ENCODE peak calls at places on chromosome 6, in seven cellular contexts. One of them, this sample, is unnamed.

GRCh38 chr6:134063966-134064445 is 11.6 kb upstream of the SLC2A12 start:
- DNase-seq in ascending aorta: peak; percentile 84
- DNase-seq in fibroblast of lung: peak; percentile 86
- DNase-seq in Caco-2: peak; percentile 70
- DNase-seq in keratinocyte: no peak
- DNase-seq in adrenal gland: peak; percentile 67
- DNase-seq in neural progenitor cell: peak; percentile 77
- DNase-seq in this sample: peak; percentile 66

GRCh38 chr6:106883808-106884262 is 90.7 kb downstream of the CD24 start:
- DNase-seq in neural progenitor cell: peak; percentile 26
- DNase-seq in fibroblast of lung: no peak
- DNase-seq in adrenal gland: no peak
- DNase-seq in keratinocyte: no peak
- DNase-seq in Caco-2: no peak
- DNase-seq in ascending aorta: no peak
- DNase-seq in this sample: no peak

GRCh38 chr6:72559067-72559466 is 62.8 kb upstream of the KCNQ5 start:
- DNase-seq in neural progenitor cell: no peak
- DNase-seq in adrenal gland: no peak
- DNase-seq in Caco-2: no peak
- DNase-seq in keratinocyte: no peak
- DNase-seq in fibroblast of lung: no peak
- DNase-seq in ascending aorta: no peak
- DNase-seq in this sample: no peak

GRCh38 chr6:168007592-168008338 is 10.3 kb downstream of the KIF25 start:
- DNase-seq in Caco-2: no peak
- DNase-seq in neural progenitor cell: no peak
- DNase-seq in adrenal gland: no peak
- DNase-seq in keratinocyte: peak; percentile 89
- DNase-seq in ascending aorta: no peak
- DNase-seq in fibroblast of lung: peak; percentile 99
- DNase-seq in this sample: no peak

GRCh38 chr6:54286141-54286540 is 22.1 kb upstream of the TINAG start:
- DNase-seq in Caco-2: no peak
- DNase-seq in ascending aorta: no peak
- DNase-seq in neural progenitor cell: no peak
- DNase-seq in fibroblast of lung: peak; percentile 13
- DNase-seq in adrenal gland: no peak
- DNase-seq in keratinocyte: no peak
- DNase-seq in this sample: no peak

GRCh38 chr6:10303806-10304520 is 110.9 kb downstream of the TFAP2A start:
- DNase-seq in neural progenitor cell: no peak
- DNase-seq in fibroblast of lung: no peak
- DNase-seq in keratinocyte: no peak
- DNase-seq in ascending aorta: no peak
- DNase-seq in Caco-2: no peak
- DNase-seq in adrenal gland: no peak
- DNase-seq in this sample: no peak

GRCh38 chr6:153790881-153791473 is 248.1 kb upstream of the OPRM1 start:
- DNase-seq in adrenal gland: no peak
- DNase-seq in ascending aorta: no peak
- DNase-seq in fibroblast of lung: peak; percentile 71
- DNase-seq in neural progenitor cell: peak; percentile 38
- DNase-seq in keratinocyte: no peak
- DNase-seq in Caco-2: no peak
- DNase-seq in this sample: peak; percentile 10

GRCh38 chr6:121651420-121651819 is 216.0 kb downstream of the GJA1 start:
- DNase-seq in adrenal gland: no peak
- DNase-seq in Caco-2: no peak
- DNase-seq in ascending aorta: no peak
- DNase-seq in keratinocyte: no peak
- DNase-seq in fibroblast of lung: no peak
- DNase-seq in neural progenitor cell: no peak
- DNase-seq in this sample: no peak

DNA sequence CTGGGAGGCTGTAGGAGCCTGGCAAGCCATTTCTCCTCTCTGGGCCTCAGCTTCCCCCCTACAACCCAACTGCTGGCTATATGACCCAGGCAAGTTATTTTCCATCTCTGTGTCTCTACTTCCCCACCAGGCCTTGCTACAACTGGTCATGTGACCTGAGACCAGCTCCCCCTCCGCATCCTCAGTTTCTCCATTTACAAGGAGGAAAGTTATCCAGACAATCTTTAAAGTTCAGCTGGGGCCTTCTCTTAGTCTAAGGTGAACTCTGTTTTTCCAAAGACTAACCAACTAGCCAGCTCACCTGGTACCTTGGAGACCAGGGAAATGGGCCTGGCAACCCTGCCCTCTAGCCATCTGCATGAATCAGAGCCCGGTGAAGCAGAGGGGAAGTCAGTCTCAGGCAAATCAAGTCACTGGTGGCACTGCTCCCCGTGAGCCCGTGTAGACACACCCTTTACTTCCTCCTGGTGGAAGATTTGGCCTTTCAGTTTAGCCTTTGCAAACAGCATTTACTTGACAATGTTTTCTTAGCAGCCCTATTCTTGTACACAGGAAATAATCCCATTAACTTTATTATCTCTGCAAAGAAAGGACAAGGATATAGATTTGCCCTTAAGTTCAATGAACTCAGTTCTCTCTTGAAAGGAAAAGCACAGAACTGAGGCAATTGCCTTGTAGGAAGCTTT is 157.7 kb downstream of the VEGFA start:
- DNase-seq in fibroblast of lung: no peak
- DNase-seq in adrenal gland: no peak
- DNase-seq in Caco-2: no peak
- DNase-seq in ascending aorta: no peak
- DNase-seq in neural progenitor cell: no peak
- DNase-seq in keratinocyte: no peak
- DNase-seq in this sample: peak; percentile 33
- H3K4me3 ChIP-seq in fibroblast of lung: no peak overlapping the region
- H3K4me3 ChIP-seq in adrenal gland: no peak overlapping the region
- H3K4me3 ChIP-seq in Caco-2: no peak overlapping the region
- H3K4me3 ChIP-seq in ascending aorta: no peak overlapping the region
- H3K4me3 ChIP-seq in neural progenitor cell: no peak overlapping the region
- H3K4me3 ChIP-seq in keratinocyte: no peak overlapping the region
- H3K4me3 ChIP-seq in this sample: no peak overlapping the region

GRCh38 chr6:132063204-132063603 is 112.0 kb upstream of the CCN2 start:
- DNase-seq in adrenal gland: no peak
- DNase-seq in fibroblast of lung: peak; percentile 51
- DNase-seq in keratinocyte: no peak
- DNase-seq in ascending aorta: no peak
- DNase-seq in neural progenitor cell: no peak
- DNase-seq in Caco-2: no peak
- DNase-seq in this sample: no peak
- H3K27me3 ChIP-seq in adrenal gland: no peaks in the 10 kb centered on the region
- H3K27me3 ChIP-seq in fibroblast of lung: no peaks in the 10 kb centered on the region
- H3K27me3 ChIP-seq in keratinocyte: no peaks in the 10 kb centered on the region
- H3K27me3 ChIP-seq in ascending aorta: no peaks in the 10 kb centered on the region
- H3K27me3 ChIP-seq in neural progenitor cell: no peaks in the 10 kb centered on the region
- H3K27me3 ChIP-seq in Caco-2: no peaks in the 10 kb centered on the region
- H3K27me3 ChIP-seq in this sample: no peaks in the 10 kb centered on the region

GRCh38 chr6:33078919-33079521 is 3.2 kb downstream of the HLA-DPB1 start:
- DNase-seq in neural progenitor cell: no peak
- DNase-seq in keratinocyte: no peak
- DNase-seq in Caco-2: no peak
- DNase-seq in adrenal gland: no peak
- DNase-seq in ascending aorta: no peak
- DNase-seq in fibroblast of lung: no peak
- DNase-seq in this sample: no peak
- H3K4me3 ChIP-seq in neural progenitor cell: no peak overlapping the region
- H3K4me3 ChIP-seq in keratinocyte: no peak overlapping the region
- H3K4me3 ChIP-seq in Caco-2: no peak overlapping the region
- H3K4me3 ChIP-seq in adrenal gland: no peak overlapping the region
- H3K4me3 ChIP-seq in ascending aorta: no peak overlapping the region
- H3K4me3 ChIP-seq in fibroblast of lung: no peak overlapping the region
- H3K4me3 ChIP-seq in this sample: no peak overlapping the region

DNA sequence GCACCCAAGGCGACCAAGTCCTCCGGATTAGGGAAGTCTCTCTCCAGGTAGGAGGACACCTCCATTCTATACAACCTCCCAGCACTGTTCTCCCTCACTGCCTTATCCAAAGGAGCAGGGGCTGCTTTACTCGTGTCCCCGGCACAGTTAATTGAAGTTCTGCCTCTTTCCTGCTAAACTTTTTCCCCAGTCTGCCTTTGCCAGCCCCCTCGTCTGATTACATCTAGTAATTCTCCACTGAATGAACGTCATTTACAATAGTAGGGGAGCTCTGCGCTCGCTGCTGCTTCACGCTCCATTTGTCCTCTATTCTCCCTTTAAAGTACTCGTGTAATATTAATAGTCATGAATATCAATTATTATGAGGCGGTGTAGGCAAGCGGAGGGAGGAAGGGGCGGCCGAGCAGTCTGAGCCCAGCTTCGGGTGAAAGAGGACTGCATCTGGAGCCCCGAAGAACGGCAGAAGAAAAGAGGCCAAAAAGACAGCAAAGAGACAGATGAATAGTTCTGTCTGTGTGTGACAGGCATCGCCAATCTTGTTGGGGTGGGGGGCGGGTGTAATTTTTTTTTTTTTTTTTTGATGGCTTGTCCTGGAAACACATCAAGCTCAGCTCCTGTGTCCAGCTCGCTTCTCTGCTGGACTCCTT is 2.9 kb downstream of the TFAP2B start:
- DNase-seq in keratinocyte: no peak
- DNase-seq in ascending aorta: no peak
- DNase-seq in Caco-2: no peak
- DNase-seq in neural progenitor cell: peak; percentile 50
- DNase-seq in adrenal gland: no peak
- DNase-seq in fibroblast of lung: no peak
- DNase-seq in this sample: no peak
- H3K27me3 ChIP-seq in keratinocyte: peaks cover 41% of the 10 kb centered on the region
- H3K27me3 ChIP-seq in ascending aorta: peaks cover 13% of the 10 kb centered on the region
- H3K27me3 ChIP-seq in Caco-2: no peaks in the 10 kb centered on the region
- H3K27me3 ChIP-seq in neural progenitor cell: peaks cover 100% of the 10 kb centered on the region
- H3K27me3 ChIP-seq in adrenal gland: peaks cover 94% of the 10 kb centered on the region
- H3K27me3 ChIP-seq in fibroblast of lung: peaks cover 35% of the 10 kb centered on the region
- H3K27me3 ChIP-seq in this sample: peaks cover 98% of the 10 kb centered on the region

GRCh38 chr6:137906020-137906472 is 39.0 kb downstream of the TNFAIP3 start:
- DNase-seq in neural progenitor cell: no peak
- DNase-seq in adrenal gland: no peak
- DNase-seq in Caco-2: no peak
- DNase-seq in ascending aorta: no peak
- DNase-seq in fibroblast of lung: no peak
- DNase-seq in keratinocyte: no peak
- DNase-seq in this sample: no peak

GRCh38 chr6:137904822-137905617 is 38.0 kb downstream of the TNFAIP3 start:
- DNase-seq in ascending aorta: peak; percentile 67
- DNase-seq in Caco-2: no peak
- DNase-seq in adrenal gland: no peak
- DNase-seq in keratinocyte: no peak
- DNase-seq in neural progenitor cell: no peak
- DNase-seq in fibroblast of lung: no peak
- DNase-seq in this sample: no peak

GRCh38 chr6:137902721-137903120 is 35.7 kb downstream of the TNFAIP3 start:
- DNase-seq in neural progenitor cell: no peak
- DNase-seq in adrenal gland: no peak
- DNase-seq in fibroblast of lung: no peak
- DNase-seq in ascending aorta: no peak
- DNase-seq in keratinocyte: no peak
- DNase-seq in Caco-2: no peak
- DNase-seq in this sample: no peak

GRCh38 chr6:137903274-137903932 is 36.3 kb downstream of the TNFAIP3 start:
- DNase-seq in keratinocyte: no peak
- DNase-seq in adrenal gland: no peak
- DNase-seq in Caco-2: no peak
- DNase-seq in ascending aorta: no peak
- DNase-seq in fibroblast of lung: no peak
- DNase-seq in neural progenitor cell: no peak
- DNase-seq in this sample: no peak

DNA sequence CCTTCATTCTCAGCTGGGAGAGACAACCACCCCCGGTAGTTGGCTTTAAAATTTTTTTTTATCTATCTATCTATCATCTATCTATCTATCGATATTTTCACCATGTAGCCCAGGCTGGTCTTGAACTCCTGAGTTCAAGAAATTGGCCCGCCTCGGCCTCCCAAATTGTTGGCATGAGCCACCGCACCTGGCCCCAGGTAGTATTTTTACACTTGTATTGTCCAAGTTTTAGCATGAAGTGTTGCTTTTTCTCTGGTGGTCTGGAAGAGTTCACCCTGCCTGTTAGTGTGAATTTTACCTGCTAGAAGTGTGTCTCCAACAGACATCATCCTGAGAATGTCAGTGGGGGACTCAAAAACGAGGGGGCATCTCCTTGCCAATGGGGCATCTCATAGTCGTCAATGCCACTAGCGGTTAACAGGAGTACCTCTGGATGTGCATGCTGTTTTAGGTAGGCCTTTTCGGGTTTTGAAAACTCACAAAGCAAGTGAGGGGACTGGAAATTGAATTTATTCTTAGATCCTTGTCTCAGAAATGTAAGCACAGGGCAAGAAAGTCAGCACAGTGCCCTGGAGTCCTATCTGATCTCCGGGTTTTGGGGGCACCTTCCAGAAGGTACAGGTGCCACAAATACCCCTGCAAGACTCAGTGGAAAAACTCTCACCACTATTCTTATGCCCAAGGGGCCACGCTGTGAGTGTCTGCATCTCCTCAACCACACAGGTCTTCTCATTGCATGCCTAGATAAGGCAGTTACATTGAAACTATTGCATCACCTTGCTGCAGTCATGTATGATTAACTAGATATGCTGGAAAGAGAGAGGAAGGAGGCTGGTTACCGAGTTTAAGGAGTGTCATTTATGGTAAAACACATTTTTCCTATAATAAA is 37.1 kb downstream of the TNFAIP3 start:
- DNase-seq in fibroblast of lung: no peak
- DNase-seq in keratinocyte: no peak
- DNase-seq in adrenal gland: no peak
- DNase-seq in ascending aorta: no peak
- DNase-seq in neural progenitor cell: no peak
- DNase-seq in Caco-2: no peak
- DNase-seq in this sample: no peak
- H3K4me3 ChIP-seq in fibroblast of lung: no peak overlapping the region
- H3K4me3 ChIP-seq in keratinocyte: no peak overlapping the region
- H3K4me3 ChIP-seq in adrenal gland: no peak overlapping the region
- H3K4me3 ChIP-seq in ascending aorta: no peak overlapping the region
- H3K4me3 ChIP-seq in neural progenitor cell: no peak overlapping the region
- H3K4me3 ChIP-seq in Caco-2: no peak overlapping the region
- H3K4me3 ChIP-seq in this sample: no peak overlapping the region

GRCh38 chr6:44272999-44273566 is 2.8 kb downstream of the TMEM151B start:
- DNase-seq in ascending aorta: no peak
- DNase-seq in fibroblast of lung: no peak
- DNase-seq in neural progenitor cell: no peak
- DNase-seq in adrenal gland: no peak
- DNase-seq in Caco-2: no peak
- DNase-seq in keratinocyte: no peak
- DNase-seq in this sample: no peak
- H3K27me3 ChIP-seq in ascending aorta: peaks cover 19% of the 10 kb centered on the region
- H3K27me3 ChIP-seq in fibroblast of lung: peaks cover 71% of the 10 kb centered on the region
- H3K27me3 ChIP-seq in neural progenitor cell: peaks cover 52% of the 10 kb centered on the region
- H3K27me3 ChIP-seq in adrenal gland: peaks cover 48% of the 10 kb centered on the region
- H3K27me3 ChIP-seq in Caco-2: peaks cover 6% of the 10 kb centered on the region
- H3K27me3 ChIP-seq in keratinocyte: peaks cover 79% of the 10 kb centered on the region
- H3K27me3 ChIP-seq in this sample: peaks cover 42% of the 10 kb centered on the region

GRCh38 chr6:15628499-15629131 is 34.2 kb downstream of the DTNBP1 start:
- DNase-seq in neural progenitor cell: no peak
- DNase-seq in adrenal gland: no peak
- DNase-seq in keratinocyte: no peak
- DNase-seq in fibroblast of lung: peak; percentile 86
- DNase-seq in Caco-2: no peak
- DNase-seq in ascending aorta: no peak
- DNase-seq in this sample: no peak
- H3K4me3 ChIP-seq in neural progenitor cell: no peak overlapping the region
- H3K4me3 ChIP-seq in adrenal gland: no peak overlapping the region
- H3K4me3 ChIP-seq in keratinocyte: no peak overlapping the region
- H3K4me3 ChIP-seq in fibroblast of lung: no peak overlapping the region
- H3K4me3 ChIP-seq in Caco-2: no peak overlapping the region
- H3K4me3 ChIP-seq in ascending aorta: no peak overlapping the region
- H3K4me3 ChIP-seq in this sample: no peak overlapping the region

GRCh38 chr6:46059608-46060007 is 43.9 kb upstream of the CLIC5 start:
- DNase-seq in keratinocyte: no peak
- DNase-seq in neural progenitor cell: no peak
- DNase-seq in fibroblast of lung: peak; percentile 2
- DNase-seq in adrenal gland: no peak
- DNase-seq in Caco-2: no peak
- DNase-seq in ascending aorta: no peak
- DNase-seq in this sample: no peak
- H3K27me3 ChIP-seq in keratinocyte: peaks cover 3% of the 10 kb centered on the region
- H3K27me3 ChIP-seq in neural progenitor cell: no peaks in the 10 kb centered on the region
- H3K27me3 ChIP-seq in fibroblast of lung: no peaks in the 10 kb centered on the region
- H3K27me3 ChIP-seq in adrenal gland: no peaks in the 10 kb centered on the region
- H3K27me3 ChIP-seq in Caco-2: no peaks in the 10 kb centered on the region
- H3K27me3 ChIP-seq in ascending aorta: no peaks in the 10 kb centered on the region
- H3K27me3 ChIP-seq in this sample: no peaks in the 10 kb centered on the region